ENCODE peak calls at places on chromosomes 2 and 18, in seven cellular contexts. C is iris pigment epithelial cell; N is activated CD4-positive, alpha-beta T cell treated with anti-CD3 and anti-CD28 coated beads for 24 hours; S is Right ventricle myocardium inferior; E is DMS 273 treated with DMSO at 0.1 percent for 48 hours; P is mesothelial cell of epicardium; A is activated CD8-positive, alpha-beta memory T cell treated with anti-CD3 and anti-CD28 coated beads for 24 hours. H is an unnamed sample.

GRCh38 chr18:49677762-49678398 is 116.0 kb downstream of the LIPG start:
- DNase-seq in C (no peak), N (no peak), S (no peak), E (peak), P (no peak), A (no peak), H (no peak)

GRCh38 chr2:101125374-101125773 is 25.8 kb downstream of the TBC1D8 start:
- DNase-seq in C (peak), N (no peak), S (no peak), E (no peak), P (no peak), A (no peak), H (no peak)

GRCh38 chr18:46554406-46554805 is 102.6 kb downstream of the LOXHD1 start:
- DNase-seq in C (no peak), N (no peak), S (no peak), E (no peak), P (no peak), A (no peak), H (no peak)

GRCh38 chr2:120059483-120059882 is 46.6 kb downstream of the EPB41L5 start:
- DNase-seq in C (no peak), N (no peak), S (no peak), E (no peak), P (no peak), A (no peak), H (no peak)

GRCh38 chr2:65277791-65278449 is 50.3 kb downstream of the ACTR2 start:
- DNase-seq in C (peak), N (no peak), S (no peak), E (no peak), P (no peak), A (no peak), H (no peak)

GRCh38 chr2:38375711-38376345 is 1.2 kb downstream of the ATL2 start:
- DNase-seq in C (peak), N (no peak), S (no peak), E (no peak), P (no peak), A (no peak), H (no peak)

GRCh38 chr2:187547353-187547979 is 6.8 kb downstream of the TFPI start:
- DNase-seq in C (peak), N (no peak), S (no peak), E (peak), P (no peak), A (no peak), H (no peak)

GRCh38 chr2:207167129-207167923 is 1.6 kb upstream of the KLF7 start:
- DNase-seq in C (peak), N (no peak), S (no peak), E (no peak), P (no peak), A (no peak), H (no peak)

GRCh38 chr2:215664847-215665525 is 229.1 kb upstream of the FN1 start:
- DNase-seq in C (peak), N (no peak), S (no peak), E (no peak), P (no peak), A (no peak), H (no peak)

GRCh38 chr2:192119536-192119935 is 75.2 kb downstream of the TMEFF2 start:
- DNase-seq in C (no peak), N (no peak), S (no peak), E (no peak), P (no peak), A (no peak), H (no peak)

GRCh38 chr2:203796278-203796677 is 71.3 kb upstream of the CTLA4 start:
- DNase-seq in C (no peak), N (no peak), S (no peak), E (no peak), P (no peak), A (no peak), H (no peak)

GRCh38 chr2:232838406-232838874 is 31.6 kb upstream of the SNORC start:
- DNase-seq in C (no peak), N (peak), S (no peak), E (no peak), P (no peak), A (peak), H (peak)

GRCh38 chr18:46320928-46321855 is 217.0 kb downstream of the HAUS1 start:
- DNase-seq in C (peak), N (no peak), S (no peak), E (no peak), P (no peak), A (no peak), H (no peak)

GRCh38 chr18:7566587-7567486 is at the start of gene PTPRM:
- DNase-seq in C (peak), N (peak), S (peak), E (no peak), P (peak), A (peak), H (peak)

GRCh38 chr2:135969655-135970387 is 15.6 kb downstream of the DARS1 start:
- DNase-seq in C (no peak), N (no peak), S (no peak), E (no peak), P (no peak), A (no peak), H (no peak)

GRCh38 chr2:100018794-100019193 is 123.6 kb downstream of the AFF3 start:
- DNase-seq in C (peak), N (no peak), S (no peak), E (no peak), P (no peak), A (no peak), H (no peak)

GRCh38 chr2:33134086-33134763 is 187.5 kb downstream of the LTBP1 start:
- DNase-seq in C (peak), N (no peak), S (peak), E (peak), P (peak), A (no peak), H (no peak)

GRCh38 chr2:127535422-127535901 is at the start of gene MYO7B:
- DNase-seq in C (no peak), N (no peak), S (no peak), E (no peak), P (no peak), A (no peak), H (no peak)

GRCh38 chr2:35468271-35468670 is 887.3 kb upstream of the CRIM1 start:
- DNase-seq in C (no peak), N (no peak), S (no peak), E (no peak), P (no peak), A (no peak), H (no peak)

GRCh38 chr2:219836647-219837177 is 209.3 kb downstream of the SLC4A3 start:
- DNase-seq in C (no peak), N (no peak), S (no peak), E (no peak), P (no peak), A (no peak), H (no peak)

GRCh38 chr18:49980869-49981268 is 167.5 kb upstream of the ACAA2 start:
- DNase-seq in C (no peak), N (no peak), S (no peak), E (no peak), P (no peak), A (no peak), H (no peak)

GRCh38 chr18:48727685-48728084 is 188.9 kb downstream of the CTIF start:
- DNase-seq in C (peak), N (no peak), S (no peak), E (no peak), P (no peak), A (no peak), H (no peak)

GRCh38 chr18:12278765-12279682 is 24.9 kb downstream of the CIDEA start:
- DNase-seq in C (peak), N (no peak), S (peak), E (no peak), P (peak), A (no peak), H (no peak)

GRCh38 chr2:174527101-174527721 is 40.4 kb upstream of the GPR155 start:
- DNase-seq in C (no peak), N (no peak), S (no peak), E (no peak), P (no peak), A (no peak), H (no peak)

GRCh38 chr2:26172866-26173595 is at the start of gene GAREM2:
- DNase-seq in C (no peak), N (no peak), S (no peak), E (no peak), P (peak), A (peak), H (no peak)

GRCh38 chr2:166653185-166653813 is 159.2 kb upstream of the SCN7A start:
- DNase-seq in C (peak), N (no peak), S (no peak), E (no peak), P (no peak), A (no peak), H (no peak)

GRCh38 chr18:527136-527535 is 26.6 kb upstream of the COLEC12 start:
- DNase-seq in C (peak), N (no peak), S (no peak), E (no peak), P (no peak), A (no peak), H (no peak)

GRCh38 chr2:142188562-142188961 is 57.7 kb upstream of the LRP1B start:
- DNase-seq in C (peak), N (no peak), S (no peak), E (no peak), P (no peak), A (no peak), H (no peak)

GRCh38 chr18:50616484-50617048 is 56.7 kb downstream of the MAPK4 start:
- DNase-seq in C (no peak), N (no peak), S (no peak), E (no peak), P (no peak), A (no peak), H (no peak)

GRCh38 chr2:71389379-71390072 is 57.9 kb downstream of the ZNF638 start:
- DNase-seq in C (no peak), N (no peak), S (no peak), E (no peak), P (no peak), A (no peak), H (no peak)

GRCh38 chr18:57737661-57738060 is 65.5 kb downstream of the ATP8B1 start:
- DNase-seq in C (peak), N (no peak), S (peak), E (no peak), P (no peak), A (no peak), H (no peak)

GRCh38 chr18:10122116-10122515 is 208.3 kb downstream of the VAPA start:
- DNase-seq in C (peak), N (no peak), S (no peak), E (peak), P (no peak), A (no peak), H (no peak)